ENCODE peak calls at places on chromosomes 4 and X, in seven cellular contexts. W, B, F, O, K, U and E are unnamed samples.

GRCh38 chr4:108533245-108533844 is 87.0 kb upstream of the RPL34 start:
- DNase-seq in W (no peak), B (no peak), F (no peak), O (no peak), K (no peak), U (no peak), E (peak)

GRCh38 chr4:39637572-39638357 is 900 bp downstream of the SMIM14 start:
- DNase-seq in W (peak), B (no peak), F (peak), O (peak), K (peak), U (peak), E (peak)

GRCh38 chr4:6044805-6045204 is 26.6 kb upstream of the C4orf50 start:
- DNase-seq in W (peak), B (no peak), F (no peak), O (peak), K (no peak), U (peak), E (no peak)

GRCh38 chr4:180827193-180827592 is 1416.0 kb upstream of the TENM3 start:
- DNase-seq in W (peak), B (no peak), F (peak), O (no peak), K (no peak), U (no peak), E (no peak)

GRCh38 chrX:125003746-125004446 is 315.8 kb upstream of the TEX13C start:
- DNase-seq in W (no peak), B (no peak), F (no peak), O (no peak), K (no peak), U (no peak), E (no peak)

GRCh38 chr4:65968873-65969272 is 298.6 kb upstream of the EPHA5 start:
- DNase-seq in W (no peak), B (no peak), F (peak), O (no peak), K (no peak), U (no peak), E (no peak)

GRCh38 chrX:15576019-15576418 is 24.7 kb downstream of the ACE2 start:
- DNase-seq in W (no peak), B (no peak), F (no peak), O (no peak), K (no peak), U (no peak), E (peak)

GRCh38 chr4:121380448-121381147 is at the start of gene QRFPR:
- DNase-seq in W (peak), B (no peak), F (no peak), O (peak), K (no peak), U (no peak), E (no peak)

GRCh38 chrX:78124304-78124703 is 15.1 kb downstream of the TAF9B start:
- DNase-seq in W (no peak), B (no peak), F (no peak), O (no peak), K (no peak), U (no peak), E (no peak)

GRCh38 chr4:143587703-143588102 is 74.2 kb downstream of the SMARCA5 start:
- DNase-seq in W (no peak), B (no peak), F (no peak), O (no peak), K (peak), U (peak), E (peak)

GRCh38 chrX:70262952-70263567 is 3.1 kb upstream of the P2RY4 start:
- DNase-seq in W (peak), B (no peak), F (peak), O (peak), K (no peak), U (peak), E (peak)

GRCh38 chr4:81550005-81550896 is 78.5 kb upstream of the RASGEF1B start:
- DNase-seq in W (no peak), B (no peak), F (no peak), O (no peak), K (no peak), U (no peak), E (no peak)

DNA sequence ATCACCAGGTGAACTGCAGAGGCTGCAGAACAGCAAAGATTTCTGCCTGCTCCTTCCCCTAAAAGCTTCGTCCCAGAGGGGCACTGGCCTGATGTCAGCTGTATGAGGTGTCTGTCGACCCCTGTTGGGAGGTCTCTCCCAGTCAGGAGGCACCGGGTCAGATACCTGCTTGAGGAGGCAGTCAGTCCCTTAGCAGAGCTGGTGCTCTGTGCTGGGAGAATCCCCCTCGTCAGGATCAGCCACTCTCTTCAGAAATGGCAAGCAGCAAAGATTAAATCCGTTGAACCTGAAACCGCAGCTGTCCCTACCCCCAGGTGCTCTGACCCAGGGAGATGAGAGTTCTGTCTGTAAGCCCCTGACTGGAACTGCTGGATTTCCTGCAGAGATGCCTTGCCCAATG is 1166.3 kb upstream of the ADGRL3 start:
- DNase-seq in W (no peak), B (no peak), F (no peak), O (no peak), K (no peak), U (no peak), E (no peak)
- TF ChIP-seq POLR2AphosphoS5 in W (no peak), B (no peak), F (no peak), O (no peak), K (no peak), U (no peak), E (no peak)

GRCh38 chrX:87517571-87518141 is at the start of gene KLHL4:
- DNase-seq in W (peak), B (no peak), F (no peak), O (no peak), K (no peak), U (peak), E (peak)

GRCh38 chrX:87516716-87517115 is 886 bp upstream of the KLHL4 start:
- DNase-seq in W (no peak), B (no peak), F (no peak), O (no peak), K (no peak), U (no peak), E (peak)

GRCh38 chrX:87518504-87518903 is 902 bp downstream of the KLHL4 start:
- DNase-seq in W (no peak), B (no peak), F (no peak), O (no peak), K (no peak), U (no peak), E (peak)
- H2AFZ ChIP-seq in W (peak), B (no peak), F (no peak), O (no peak), K (no peak), U (no peak), E (no peak)

GRCh38 chrX:136209016-136209738 is 42.0 kb downstream of the MAP7D3 start:
- DNase-seq in W (peak), B (no peak), F (no peak), O (peak), K (no peak), U (peak), E (peak)
- TF ChIP-seq POLR2AphosphoS5 in W (no peak), B (no peak), F (no peak), O (no peak), K (no peak), U (no peak), E (no peak)

GRCh38 chr4:186557061-186557460 is 1.7 kb upstream of the MTNR1A start:
- DNase-seq in W (no peak), B (no peak), F (no peak), O (no peak), K (no peak), U (no peak), E (no peak)

GRCh38 chr4:186551849-186552248 is 3.5 kb downstream of the MTNR1A start:
- DNase-seq in W (no peak), B (no peak), F (no peak), O (no peak), K (no peak), U (no peak), E (no peak)

GRCh38 chr4:186553717-186554116 is 1.6 kb downstream of the MTNR1A start:
- DNase-seq in W (peak), B (no peak), F (no peak), O (no peak), K (no peak), U (no peak), E (no peak)

GRCh38 chr4:186554890-186555827 is at the start of gene MTNR1A:
- DNase-seq in W (peak), B (no peak), F (no peak), O (peak), K (no peak), U (no peak), E (no peak)

GRCh38 chr4:186554485-186554884 is 882 bp downstream of the MTNR1A start:
- DNase-seq in W (peak), B (no peak), F (peak), O (no peak), K (peak), U (no peak), E (no peak)
- H2AFZ ChIP-seq in W (peak), B (no peak), F (no peak), O (peak), K (no peak), U (peak), E (no peak)

DNA sequence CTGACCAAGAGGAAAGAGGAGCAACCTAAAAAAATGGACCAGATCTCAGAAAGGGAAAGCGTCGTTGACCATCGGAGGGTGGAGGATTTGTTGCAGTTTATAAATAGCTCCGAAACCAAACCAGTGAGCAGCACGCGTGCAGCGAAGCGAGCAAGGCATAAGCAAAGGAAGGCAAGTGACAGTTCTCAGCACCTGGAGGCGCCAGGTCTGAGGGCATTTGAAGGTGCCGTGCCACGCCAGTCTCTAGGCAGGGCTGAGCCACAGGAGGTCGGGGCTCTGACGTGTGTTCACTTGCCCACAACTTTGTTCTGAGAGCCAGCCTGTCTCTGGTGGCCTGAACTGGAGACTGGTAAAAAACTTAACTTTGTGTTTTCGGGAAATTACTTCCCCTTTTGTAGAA is 59.7 kb downstream of the TNIP2 start:
- DNase-seq in W (no peak), B (peak), F (no peak), O (no peak), K (no peak), U (no peak), E (no peak)
- TF ChIP-seq POLR2AphosphoS5 in W (no peak), B (peak), F (no peak), O (no peak), K (no peak), U (no peak), E (no peak)

GRCh38 chrX:136261316-136261715 is 10.1 kb upstream of the MAP7D3 start:
- DNase-seq in W (no peak), B (no peak), F (no peak), O (no peak), K (no peak), U (no peak), E (no peak)
- H2AFZ ChIP-seq in W (no peak), B (no peak), F (no peak), O (peak), K (no peak), U (no peak), E (no peak)

GRCh38 chr4:141215972-141216761 is 4.5 kb upstream of the ZNF330 start:
- DNase-seq in W (no peak), B (no peak), F (no peak), O (no peak), K (no peak), U (no peak), E (no peak)

GRCh38 chr4:141210168-141210567 is 10.5 kb upstream of the ZNF330 start:
- DNase-seq in W (no peak), B (no peak), F (no peak), O (no peak), K (no peak), U (no peak), E (no peak)

GRCh38 chr4:141220271-141220654 is 432 bp upstream of the ZNF330 start:
- DNase-seq in W (peak), B (no peak), F (no peak), O (no peak), K (no peak), U (no peak), E (no peak)

GRCh38 chr4:141213550-141213991 is 7.1 kb upstream of the ZNF330 start:
- DNase-seq in W (no peak), B (no peak), F (no peak), O (no peak), K (no peak), U (no peak), E (no peak)

GRCh38 chr4:141215030-141215429 is 5.7 kb upstream of the ZNF330 start:
- DNase-seq in W (no peak), B (no peak), F (no peak), O (peak), K (no peak), U (no peak), E (no peak)
- TF ChIP-seq POLR2AphosphoS5 in W (no peak), B (no peak), F (no peak), O (peak), K (no peak), U (no peak), E (no peak)

GRCh38 chr4:140117946-140118345 is 36.0 kb downstream of the MAML3 start:
- DNase-seq in W (no peak), B (no peak), F (no peak), O (no peak), K (no peak), U (no peak), E (no peak)

GRCh38 chr4:140113653-140114052 is 40.3 kb downstream of the MAML3 start:
- DNase-seq in W (no peak), B (no peak), F (no peak), O (no peak), K (no peak), U (no peak), E (no peak)

GRCh38 chr4:140118931-140119640 is 34.9 kb downstream of the MAML3 start:
- DNase-seq in W (no peak), B (no peak), F (no peak), O (no peak), K (no peak), U (no peak), E (no peak)

GRCh38 chr4:140115140-140115539 is 38.8 kb downstream of the MAML3 start:
- DNase-seq in W (no peak), B (no peak), F (no peak), O (no peak), K (no peak), U (no peak), E (no peak)

GRCh38 chr4:140116442-140117104 is 37.4 kb downstream of the MAML3 start:
- DNase-seq in W (peak), B (no peak), F (no peak), O (peak), K (no peak), U (no peak), E (peak)
- H2AFZ ChIP-seq in W (no peak), B (no peak), F (no peak), O (peak), K (peak), U (no peak), E (peak)